ENCODE peak calls at places on chromosomes 6 and 20, in five cellular contexts. Y is mucosa of descending colon, S is aorta, M is Caco-2, P is HCT116. N is an unnamed sample.
A peak's percentile ranks its signal among the peaks of the same experiment; 100 is the strongest.

GRCh38 chr6:45540375-45540920 is 162.7 kb upstream of the SUPT3H start:
- DNase-seq in Y (no peak), S (no peak), M (no peak), P (no peak), N (no peak)

GRCh38 chr20:62197321-62197720 is 14.5 kb downstream of the MTG2 start:
- DNase-seq in Y (no peak), S (peak; percentile 20), M (no peak), P (no peak), N (no peak)

GRCh38 chr20:56788671-56789610 is 159.8 kb downstream of the TFAP2C start:
- DNase-seq in Y (no peak), S (no peak), M (no peak), P (no peak), N (no peak)

GRCh38 chr6:72855471-72855870 is 233.6 kb downstream of the KCNQ5 start:
- DNase-seq in Y (no peak), S (no peak), M (no peak), P (no peak), N (no peak)

GRCh38 chr20:58851221-58851968 is 693 bp upstream of the GNAS-AS1 start:
- DNase-seq in Y (no peak), S (no peak), M (no peak), P (no peak), N (peak; percentile 64)

GRCh38 chr20:58514321-58515239 is 619 bp downstream of the APCDD1L start:
- DNase-seq in Y (no peak), S (no peak), M (no peak), P (no peak), N (no peak)

GRCh38 chr20:50020283-50020682 is 37.5 kb downstream of the SNAI1 start:
- DNase-seq in Y (no peak), S (no peak), M (no peak), P (no peak), N (no peak)

GRCh38 chr6:57137392-57137791 is 34.7 kb upstream of the BAG2 start:
- DNase-seq in Y (no peak), S (no peak), M (no peak), P (no peak), N (no peak)

GRCh38 chr6:114119056-114119455 is 148.1 kb upstream of the HDAC2 start:
- DNase-seq in Y (no peak), S (no peak), M (no peak), P (no peak), N (no peak)

GRCh38 chr6:33207569-33208088 is 671 bp upstream of the RING1 start:
- DNase-seq in Y (peak; percentile 64), S (peak; percentile 73), M (peak; percentile 54), P (no peak), N (peak; percentile 85)

GRCh38 chr20:19649041-19649440 is 109.0 kb upstream of the RIN2 start:
- DNase-seq in Y (no peak), S (no peak), M (no peak), P (no peak), N (no peak)

GRCh38 chr20:59644371-59644939 is 40.1 kb downstream of the PHACTR3 start:
- DNase-seq in Y (no peak), S (no peak), M (no peak), P (no peak), N (no peak)

GRCh38 chr6:97594834-97595233 is 311.8 kb upstream of the MMS22L start:
- DNase-seq in Y (no peak), S (no peak), M (no peak), P (no peak), N (no peak)

GRCh38 chr6:107625264-107625663 is 135.3 kb downstream of the SOBP start:
- DNase-seq in Y (no peak), S (no peak), M (no peak), P (no peak), N (no peak)

GRCh38 chr20:20498081-20498861 is 130.4 kb downstream of the INSM1 start:
- DNase-seq in Y (peak; percentile 6), S (no peak), M (no peak), P (no peak), N (no peak)

GRCh38 chr20:19784511-19785172 is 26.6 kb downstream of the RIN2 start:
- DNase-seq in Y (peak; percentile 77), S (peak; percentile 70), M (peak; percentile 79), P (peak; percentile 77), N (peak; percentile 80)

GRCh38 chr20:57582432-57583288 is 21.8 kb downstream of the PCK1 start:
- DNase-seq in Y (no peak), S (peak; percentile 85), M (peak; percentile 72), P (no peak), N (no peak)

GRCh38 chr20:37205130-37205529 is 25.8 kb upstream of the MROH8 start:
- DNase-seq in Y (no peak), S (no peak), M (no peak), P (no peak), N (no peak)

GRCh38 chr20:34475979-34476736 is 40.1 kb upstream of the DYNLRB1 start:
- DNase-seq in Y (peak; percentile 47), S (peak; percentile 66), M (no peak), P (no peak), N (peak; percentile 78)

GRCh38 chr20:54624701-54625472 is 149.5 kb downstream of the DOK5 start:
- DNase-seq in Y (no peak), S (no peak), M (no peak), P (no peak), N (no peak)

GRCh38 chr6:22042713-22043112 is 254.1 kb downstream of the PRL start:
- DNase-seq in Y (no peak), S (no peak), M (no peak), P (no peak), N (no peak)

GRCh38 chr6:21023210-21023609 is 489.0 kb downstream of the CDKAL1 start:
- DNase-seq in Y (no peak), S (no peak), M (no peak), P (no peak), N (no peak)

GRCh38 chr6:72905705-72906478 is 284.0 kb downstream of the KCNQ5 start:
- DNase-seq in Y (no peak), S (no peak), M (no peak), P (no peak), N (no peak)

GRCh38 chr20:48631114-48632016 is 196.4 kb downstream of the PREX1 start:
- DNase-seq in Y (no peak), S (peak; percentile 17), M (no peak), P (no peak), N (no peak)

GRCh38 chr6:146876271-146877151 is 277.7 kb downstream of the ADGB start:
- DNase-seq in Y (no peak), S (no peak), M (peak; percentile 29), P (no peak), N (no peak)

GRCh38 chr6:18302561-18303439 is 38.5 kb upstream of the DEK start:
- DNase-seq in Y (peak; percentile 18), S (no peak), M (peak; percentile 18), P (no peak), N (no peak)

GRCh38 chr6:35298625-35299140 is 1.1 kb downstream of the DEF6 start:
- DNase-seq in Y (no peak), S (no peak), M (no peak), P (no peak), N (no peak)

GRCh38 chr20:44887466-44887865 is 2.0 kb downstream of the YWHAB start:
- DNase-seq in Y (no peak), S (no peak), M (no peak), P (no peak), N (no peak)

GRCh38 chr6:53294095-53294494 is 54.7 kb downstream of the ELOVL5 start:
- DNase-seq in Y (no peak), S (no peak), M (peak; percentile 16), P (peak; percentile 4), N (no peak)

GRCh38 chr20:58107533-58107932 is 120.9 kb downstream of the ANKRD60 start:
- DNase-seq in Y (no peak), S (no peak), M (no peak), P (no peak), N (no peak)

GRCh38 chr6:36985963-36986703 is at the start of gene MTCH1:
- DNase-seq in Y (peak; percentile 89), S (peak; percentile 95), M (peak; percentile 93), P (peak; percentile 67), N (peak; percentile 94)

GRCh38 chr6:56314683-56315523 is 67.5 kb upstream of the COL21A1 start:
- DNase-seq in Y (peak; percentile 15), S (no peak), M (peak; percentile 60), P (peak; percentile 52), N (no peak)

GRCh38 chr20:50504231-50504823 is 5.9 kb upstream of the PTPN1 start:
- DNase-seq in Y (no peak), S (no peak), M (no peak), P (peak; percentile 16), N (no peak)

GRCh38 chr20:62938105-62938888 is at the start of gene GID8:
- DNase-seq in Y (peak; percentile 59), S (no peak), M (peak; percentile 83), P (no peak), N (peak; percentile 81)

GRCh38 chr6:105869835-105870506 is 216.2 kb upstream of the PRDM1 start:
- DNase-seq in Y (no peak), S (no peak), M (no peak), P (no peak), N (no peak)
- H3K4me3 ChIP-seq in Y (no peak overlapping the region), S (no peak overlapping the region), M (no peak overlapping the region), P (no peak overlapping the region), N (no peak overlapping the region)

DNA sequence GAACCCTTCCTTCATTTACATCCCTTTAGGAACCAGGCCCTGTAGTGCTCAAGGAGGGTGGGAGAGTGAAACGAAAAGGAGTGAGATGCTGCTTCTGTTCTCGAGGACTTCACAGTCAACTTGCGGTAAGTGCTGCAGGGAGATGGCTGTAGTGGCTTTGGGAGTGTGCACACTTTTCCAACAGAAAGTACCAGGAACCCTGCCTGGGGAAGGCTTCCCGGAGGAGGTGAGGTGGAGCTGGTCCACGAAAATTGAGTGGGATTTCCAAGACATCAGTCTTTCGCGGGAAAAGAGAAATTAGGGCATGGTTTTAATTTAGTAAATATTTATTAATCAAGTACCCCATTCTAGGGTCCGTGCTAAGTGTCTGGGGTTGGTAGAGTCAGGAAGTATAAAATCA is 12.7 kb downstream of the TRIM31 start:
- DNase-seq in Y (no peak), S (no peak), M (no peak), P (no peak), N (no peak)
- H3K4me3 ChIP-seq in Y (no peak overlapping the region), S (no peak overlapping the region), M (peak overlapping the region; percentile 34), P (no peak overlapping the region), N (no peak overlapping the region)

DNA sequence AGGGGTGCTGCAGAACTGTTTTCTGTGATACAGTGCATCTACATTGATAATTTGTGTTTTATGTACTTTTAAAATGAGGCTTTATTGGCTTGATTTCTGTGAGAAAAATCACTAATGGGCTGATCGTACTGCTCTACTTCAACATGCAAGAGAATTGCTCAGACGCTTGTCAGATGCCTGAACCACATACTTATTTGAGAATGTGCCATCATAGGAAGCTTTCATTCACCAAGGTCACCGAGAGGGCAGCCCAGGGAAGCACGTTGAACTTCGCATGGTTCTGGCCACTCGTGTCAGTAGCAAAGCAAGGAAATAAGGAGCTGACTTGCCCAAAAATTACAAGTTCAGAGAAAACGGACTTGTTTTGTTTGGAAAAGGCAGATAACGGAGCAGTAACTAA is 168.5 kb upstream of the AKAP12 start:
- DNase-seq in Y (no peak), S (peak; percentile 76), M (no peak), P (no peak), N (no peak)
- H3K4me3 ChIP-seq in Y (no peak overlapping the region), S (peak overlapping the region; percentile 50), M (no peak overlapping the region), P (no peak overlapping the region), N (peak overlapping the region; percentile 21)

DNA sequence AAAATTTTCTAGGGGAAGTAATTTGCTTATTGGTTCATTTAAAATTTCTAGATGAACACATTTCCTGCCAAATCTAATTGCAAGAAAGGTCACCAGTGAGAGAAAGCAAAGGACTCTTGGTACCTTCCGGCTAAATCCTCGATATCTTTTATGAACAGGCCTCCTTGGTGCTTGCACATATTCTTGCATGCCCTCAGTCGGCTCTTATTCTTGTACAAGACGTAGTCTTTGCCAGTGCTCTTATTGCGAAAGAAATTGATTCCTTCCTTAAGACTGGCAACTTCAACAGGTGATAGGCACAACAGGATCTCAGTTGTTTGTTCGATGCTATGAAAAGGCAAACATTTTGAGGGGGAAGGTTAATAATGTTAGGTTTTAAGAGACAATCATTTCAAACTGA is 141.7 kb upstream of the CARMIL1 start:
- DNase-seq in Y (no peak), S (no peak), M (no peak), P (no peak), N (no peak)
- H3K4me3 ChIP-seq in Y (no peak overlapping the region), S (peak overlapping the region; percentile 52), M (no peak overlapping the region), P (no peak overlapping the region), N (peak overlapping the region; percentile 59)